ENCODE peak calls at places on chromosome 21, in eight cellular contexts. F is kidney, K is pancreas, U is stomach, B is colonic mucosa, Z is cardiac muscle cell, M is DND-41, N is SK-N-SH. D is an unnamed sample. For H3K9me3 and H3K36me3, the result is how much of the 10 kb centered on the place peaks cover.

GRCh38 chr21:37783016-37783415 is 133.2 kb downstream of the KCNJ6 start:
- DNase-seq in F (no peak), K (no peak), U (no peak), B (no peak), Z (no peak), M (no peak), N (no peak), D (no peak)

GRCh38 chr21:31780944-31781343 is 49.0 kb upstream of the SCAF4 start:
- DNase-seq in F (no peak), K (no peak), U (no peak), B (no peak), Z (no peak), M (no peak), N (no peak), D (no peak)

GRCh38 chr21:42929969-42930368 is 4.5 kb upstream of the ERVH48-1 start:
- DNase-seq in F (no peak), K (no peak), U (no peak), B (no peak), Z (no peak), M (no peak), N (no peak), D (no peak)

GRCh38 chr21:37447288-37447936 is 80.8 kb downstream of the DYRK1A start:
- DNase-seq in F (no peak), K (no peak), U (no peak), B (no peak), Z (peak), M (no peak), N (no peak), D (no peak)

GRCh38 chr21:32046191-32046590 is 173.4 kb downstream of the HUNK start:
- DNase-seq in F (no peak), K (no peak), U (no peak), B (no peak), Z (no peak), M (no peak), N (no peak), D (no peak)

GRCh38 chr21:42315296-42315891 is at the start of gene TFF3:
- DNase-seq in F (peak), K (peak), U (peak), B (peak), Z (no peak), M (no peak), N (no peak), D (no peak)

GRCh38 chr21:34668803-34669148 is at the start of gene CLIC6:
- DNase-seq in F (peak), K (no peak), U (peak), B (no peak), Z (peak), M (no peak), N (no peak), D (peak)

GRCh38 chr21:14259669-14260458 is 43.9 kb downstream of the RBM11 start:
- DNase-seq in F (no peak), K (no peak), U (no peak), B (peak), Z (peak), M (no peak), N (peak), D (no peak)

GRCh38 chr21:15514073-15514946 is 215.5 kb upstream of the USP25 start:
- DNase-seq in F (no peak), K (no peak), U (no peak), B (peak), Z (no peak), M (peak), N (no peak), D (no peak)

GRCh38 chr21:14686466-14687276 is 140.6 kb upstream of the SAMSN1 start:
- DNase-seq in F (no peak), K (no peak), U (no peak), B (no peak), Z (no peak), M (no peak), N (no peak), D (no peak)

GRCh38 chr21:46598563-46599250 is 6.2 kb downstream of the S100B start:
- DNase-seq in F (peak), K (no peak), U (no peak), B (no peak), Z (no peak), M (no peak), N (peak), D (no peak)

GRCh38 chr21:46599251-46599572 is 5.7 kb downstream of the S100B start:
- DNase-seq in F (no peak), K (no peak), U (no peak), B (no peak), Z (peak), M (no peak), N (peak), D (no peak)

GRCh38 chr21:46597031-46597430 is 7.9 kb downstream of the S100B start:
- DNase-seq in F (no peak), K (no peak), U (no peak), B (no peak), Z (no peak), M (no peak), N (no peak), D (no peak)

GRCh38 chr21:46596201-46596600 is 8.7 kb downstream of the S100B start:
- DNase-seq in F (no peak), K (no peak), U (no peak), B (no peak), Z (no peak), M (no peak), N (no peak), D (no peak)

GRCh38 chr21:46597896-46598343 is 7.0 kb downstream of the S100B start:
- DNase-seq in F (no peak), K (no peak), U (no peak), B (no peak), Z (no peak), M (no peak), N (no peak), D (no peak)
- H3K9me3 ChIP-seq in F (under half), K (under half), U (under half), B (under half), Z (under half), M (under half), N (under half), D (under half)

GRCh38 chr21:30240661-30241060 is 24.8 kb upstream of the CLDN8 start:
- DNase-seq in F (no peak), K (no peak), U (no peak), B (no peak), Z (no peak), M (no peak), N (no peak), D (no peak)
- H3K36me3 ChIP-seq in F (under half), K (under half), U (under half), B (under half), Z (under half), M (under half), N (under half), D (under half)

DNA sequence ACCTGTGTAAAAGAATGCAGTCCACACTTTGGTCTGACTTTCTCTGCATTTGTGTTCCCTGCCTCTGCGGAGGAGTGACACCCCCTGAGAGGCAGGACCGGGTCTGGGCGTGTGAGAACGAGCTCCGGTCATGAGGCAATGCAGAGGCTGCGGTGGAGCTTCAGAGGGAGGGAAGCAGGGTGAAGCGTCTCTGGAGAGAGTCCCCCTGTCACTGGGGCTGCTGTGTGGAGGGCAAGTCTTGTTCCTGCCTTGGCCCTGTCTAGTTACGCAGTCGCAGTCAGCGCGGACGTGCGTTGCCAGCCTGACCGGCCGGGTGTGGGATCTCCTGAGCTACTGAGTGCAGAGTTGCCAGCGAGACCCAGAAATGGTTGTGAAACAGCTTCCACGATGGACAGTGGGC is 48.5 kb downstream of the BACE2 start:
- DNase-seq in F (no peak), K (no peak), U (no peak), B (no peak), Z (no peak), M (peak), N (no peak), D (no peak)
- H3K9me3 ChIP-seq in F (under half), K (under half), U (under half), B (under half), Z (under half), M (under half), N (under half), D (under half)

GRCh38 chr21:25885405-25885804 is 150.6 kb downstream of the GABPA start:
- DNase-seq in F (no peak), K (no peak), U (no peak), B (no peak), Z (no peak), M (no peak), N (no peak), D (no peak)
- H3K36me3 ChIP-seq in F (under half), K (under half), U (half or more), B (under half), Z (under half), M (under half), N (under half), D (under half)

GRCh38 chr21:30747159-30747558 is at the start of gene KRTAP21-2:
- DNase-seq in F (no peak), K (no peak), U (no peak), B (no peak), Z (no peak), M (no peak), N (no peak), D (no peak)
- H3K9me3 ChIP-seq in F (under half), K (under half), U (under half), B (under half), Z (under half), M (under half), N (under half), D (under half)

GRCh38 chr21:44314128-44314527 is 14.3 kb downstream of the PFKL start:
- DNase-seq in F (no peak), K (no peak), U (no peak), B (no peak), Z (no peak), M (no peak), N (no peak), D (no peak)
- H3K36me3 ChIP-seq in F (under half), K (under half), U (half or more), B (under half), Z (under half), M (half or more), N (under half), D (under half)

GRCh38 chr21:28439246-28439645 is 553.4 kb downstream of the LTN1 start:
- DNase-seq in F (no peak), K (no peak), U (no peak), B (no peak), Z (no peak), M (no peak), N (no peak), D (no peak)

GRCh38 chr21:28431527-28432200 is 561.0 kb downstream of the LTN1 start:
- DNase-seq in F (no peak), K (no peak), U (no peak), B (no peak), Z (no peak), M (no peak), N (no peak), D (no peak)

GRCh38 chr21:28431022-28431421 is 561.7 kb downstream of the LTN1 start:
- DNase-seq in F (no peak), K (no peak), U (no peak), B (no peak), Z (no peak), M (no peak), N (no peak), D (no peak)

GRCh38 chr21:28439852-28440251 is 552.8 kb downstream of the LTN1 start:
- DNase-seq in F (no peak), K (no peak), U (no peak), B (no peak), Z (no peak), M (no peak), N (no peak), D (no peak)

GRCh38 chr21:28436286-28436932 is 556.3 kb downstream of the LTN1 start:
- DNase-seq in F (no peak), K (no peak), U (no peak), B (no peak), Z (no peak), M (no peak), N (no peak), D (no peak)
- H3K9me3 ChIP-seq in F (under half), K (under half), U (under half), B (under half), Z (under half), M (under half), N (under half), D (under half)